ENCODE peak calls at places on chromosome 5, in eight cellular contexts. One of them, this sample, is unnamed.

GRCh38 chr5:891117-891836 is 1.3 kb downstream of the BRD9 start:
- DNase-seq in LoVo: no peak
- DNase-seq in fibroblast of the aortic adventitia: no peak
- DNase-seq in NB4: peak
- DNase-seq in endothelial cell: no peak
- DNase-seq in lower lobe of right lung: no peak
- DNase-seq in T-cell: no peak
- DNase-seq in cardiac muscle cell: no peak
- DNase-seq in this sample: no peak

GRCh38 chr5:115542651-115543364 is 1.8 kb downstream of the FEM1C start:
- DNase-seq in LoVo: no peak
- DNase-seq in fibroblast of the aortic adventitia: no peak
- DNase-seq in NB4: peak
- DNase-seq in endothelial cell: no peak
- DNase-seq in lower lobe of right lung: no peak
- DNase-seq in T-cell: no peak
- DNase-seq in cardiac muscle cell: peak
- DNase-seq in this sample: no peak

GRCh38 chr5:1315018-1315708 is 20.3 kb upstream of the TERT start:
- DNase-seq in LoVo: no peak
- DNase-seq in fibroblast of the aortic adventitia: no peak
- DNase-seq in NB4: no peak
- DNase-seq in endothelial cell: no peak
- DNase-seq in lower lobe of right lung: peak
- DNase-seq in T-cell: no peak
- DNase-seq in cardiac muscle cell: no peak
- DNase-seq in this sample: no peak

GRCh38 chr5:41747291-41747690 is 122.9 kb downstream of the OXCT1 start:
- DNase-seq in LoVo: no peak
- DNase-seq in fibroblast of the aortic adventitia: peak
- DNase-seq in NB4: no peak
- DNase-seq in endothelial cell: peak
- DNase-seq in lower lobe of right lung: no peak
- DNase-seq in T-cell: no peak
- DNase-seq in cardiac muscle cell: peak
- DNase-seq in this sample: no peak

GRCh38 chr5:78983601-78984000 is 1.5 kb downstream of the ARSB start:
- DNase-seq in LoVo: no peak
- DNase-seq in fibroblast of the aortic adventitia: no peak
- DNase-seq in NB4: no peak
- DNase-seq in endothelial cell: no peak
- DNase-seq in lower lobe of right lung: no peak
- DNase-seq in T-cell: no peak
- DNase-seq in cardiac muscle cell: no peak
- DNase-seq in this sample: no peak

GRCh38 chr5:60210810-60211209 is 317.3 kb upstream of the PDE4D start:
- DNase-seq in LoVo: no peak
- DNase-seq in fibroblast of the aortic adventitia: no peak
- DNase-seq in NB4: no peak
- DNase-seq in endothelial cell: no peak
- DNase-seq in lower lobe of right lung: no peak
- DNase-seq in T-cell: no peak
- DNase-seq in cardiac muscle cell: no peak
- DNase-seq in this sample: no peak

GRCh38 chr5:83474170-83474796 is 2.7 kb downstream of the VCAN start:
- DNase-seq in LoVo: peak
- DNase-seq in fibroblast of the aortic adventitia: peak
- DNase-seq in NB4: peak
- DNase-seq in endothelial cell: peak
- DNase-seq in lower lobe of right lung: peak
- DNase-seq in T-cell: no peak
- DNase-seq in cardiac muscle cell: peak
- DNase-seq in this sample: no peak

GRCh38 chr5:142391031-142391872 is 66.4 kb upstream of the SPRY4 start:
- DNase-seq in LoVo: no peak
- DNase-seq in fibroblast of the aortic adventitia: no peak
- DNase-seq in NB4: no peak
- DNase-seq in endothelial cell: no peak
- DNase-seq in lower lobe of right lung: no peak
- DNase-seq in T-cell: no peak
- DNase-seq in cardiac muscle cell: no peak
- DNase-seq in this sample: no peak

GRCh38 chr5:41151562-41151961 is 61.8 kb downstream of the C6 start:
- DNase-seq in LoVo: no peak
- DNase-seq in fibroblast of the aortic adventitia: peak
- DNase-seq in NB4: no peak
- DNase-seq in endothelial cell: no peak
- DNase-seq in lower lobe of right lung: no peak
- DNase-seq in T-cell: no peak
- DNase-seq in cardiac muscle cell: no peak
- DNase-seq in this sample: no peak

GRCh38 chr5:545641-546375 is 21.6 kb upstream of the SLC9A3 start:
- DNase-seq in LoVo: no peak
- DNase-seq in fibroblast of the aortic adventitia: no peak
- DNase-seq in NB4: no peak
- DNase-seq in endothelial cell: no peak
- DNase-seq in lower lobe of right lung: peak
- DNase-seq in T-cell: no peak
- DNase-seq in cardiac muscle cell: no peak
- DNase-seq in this sample: no peak

GRCh38 chr5:74094779-74095108 is 468.7 kb downstream of the ARHGEF28 start:
- DNase-seq in LoVo: no peak
- DNase-seq in fibroblast of the aortic adventitia: no peak
- DNase-seq in NB4: no peak
- DNase-seq in endothelial cell: no peak
- DNase-seq in lower lobe of right lung: no peak
- DNase-seq in T-cell: no peak
- DNase-seq in cardiac muscle cell: no peak
- DNase-seq in this sample: no peak

GRCh38 chr5:39138892-39139291 is 64.7 kb upstream of the RICTOR start:
- DNase-seq in LoVo: no peak
- DNase-seq in fibroblast of the aortic adventitia: peak
- DNase-seq in NB4: no peak
- DNase-seq in endothelial cell: no peak
- DNase-seq in lower lobe of right lung: no peak
- DNase-seq in T-cell: no peak
- DNase-seq in cardiac muscle cell: no peak
- DNase-seq in this sample: no peak

This sample was measured in effector CD8-positive, alpha-beta T cell.